ENCODE peak calls at places on chromosomes 12 and 14, in eight cellular contexts. Z is aorta; C is CD4-positive, alpha-beta T cell; W is AG04450; P is IMR-90; E is RWPE2; J is heart left ventricle; A is pancreas. T is an unnamed sample.

GRCh38 chr12:44876554-44877275 is 600 bp upstream of the NELL2 start:
- DNase-seq in Z (peak; percentile 40), C (peak; percentile 32), W (no peak), P (no peak), E (no peak), J (peak; percentile 64), A (peak; percentile 20), T (no peak)

GRCh38 chr14:90381999-90382451 is 14.8 kb upstream of the CALM1 start:
- DNase-seq in Z (peak; percentile 62), C (no peak), W (no peak), P (no peak), E (no peak), J (no peak), A (peak; percentile 69), T (peak; percentile 29)

GRCh38 chr12:123120452-123121166 is 30.3 kb downstream of the PITPNM2 start:
- DNase-seq in Z (no peak), C (peak; percentile 22), W (no peak), P (no peak), E (no peak), J (peak; percentile 66), A (no peak), T (no peak)

GRCh38 chr14:34699873-34700621 is 14.3 kb downstream of the CFL2 start:
- DNase-seq in Z (no peak), C (no peak), W (peak; percentile 81), P (peak; percentile 93), E (no peak), J (no peak), A (no peak), T (no peak)

GRCh38 chr12:102833687-102834435 is 83.2 kb downstream of the PAH start:
- DNase-seq in Z (no peak), C (no peak), W (no peak), P (no peak), E (no peak), J (no peak), A (no peak), T (no peak)

GRCh38 chr14:28565345-28565744 is 201.2 kb upstream of the FOXG1 start:
- DNase-seq in Z (no peak), C (no peak), W (no peak), P (no peak), E (no peak), J (no peak), A (no peak), T (no peak)

GRCh38 chr14:80403036-80403435 is 191.7 kb upstream of the DIO2 start:
- DNase-seq in Z (no peak), C (no peak), W (no peak), P (no peak), E (no peak), J (no peak), A (no peak), T (no peak)

GRCh38 chr14:97697772-97698171 is 900.6 kb downstream of the VRK1 start:
- DNase-seq in Z (no peak), C (no peak), W (no peak), P (no peak), E (no peak), J (no peak), A (no peak), T (no peak)

GRCh38 chr14:66507181-66507721 is 696 bp upstream of the GPHN start:
- DNase-seq in Z (no peak), C (no peak), W (no peak), P (no peak), E (no peak), J (no peak), A (no peak), T (no peak)

GRCh38 chr14:92014014-92014413 is 25.8 kb downstream of the TRIP11 start:
- DNase-seq in Z (no peak), C (no peak), W (no peak), P (no peak), E (no peak), J (no peak), A (no peak), T (no peak)

GRCh38 chr12:132771126-132771838 is 9.7 kb upstream of the ANKLE2 start:
- DNase-seq in Z (no peak), C (peak; percentile 68), W (no peak), P (peak; percentile 61), E (no peak), J (no peak), A (no peak), T (no peak)

GRCh38 chr12:41277019-41277770 is 89.1 kb downstream of the PDZRN4 start:
- DNase-seq in Z (no peak), C (no peak), W (peak; percentile 6), P (peak; percentile 52), E (no peak), J (no peak), A (peak; percentile 8), T (no peak)

DNA sequence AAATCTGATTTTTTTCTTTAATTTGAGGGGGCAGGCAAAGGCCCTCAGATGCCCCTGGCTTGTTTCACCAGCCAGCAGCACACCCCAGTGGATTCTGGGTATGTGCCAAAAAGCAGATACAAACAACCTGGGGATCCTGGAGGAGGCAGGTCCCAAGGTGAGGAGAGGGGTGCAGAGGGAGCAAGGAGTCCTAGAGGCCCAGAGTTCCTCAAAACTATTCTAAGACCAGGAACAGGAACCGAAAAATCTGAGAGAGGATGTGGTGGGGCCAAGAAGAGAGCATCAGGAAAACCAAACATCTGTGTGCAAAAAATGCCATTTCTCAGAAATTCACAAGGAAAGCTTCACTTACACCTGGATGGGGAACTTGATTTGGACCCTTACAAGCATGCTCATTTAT is 8.2 kb downstream of the KCNA5 start:
- DNase-seq in Z (no peak), C (no peak), W (no peak), P (no peak), E (no peak), J (no peak), A (no peak), T (no peak)
- H3K27me3 ChIP-seq in Z (no peaks in the 10 kb centered on the region), C (peaks cover 4% of the 10 kb centered on the region), W (peaks cover 33% of the 10 kb centered on the region), P (peaks cover 45% of the 10 kb centered on the region), E (peaks cover 12% of the 10 kb centered on the region), J (no peaks in the 10 kb centered on the region), A (no peaks in the 10 kb centered on the region), T (no peaks in the 10 kb centered on the region)

GRCh38 chr14:102678394-102678793 is 85.9 kb downstream of the RCOR1 start:
- DNase-seq in Z (no peak), C (no peak), W (no peak), P (no peak), E (no peak), J (no peak), A (no peak), T (no peak)

GRCh38 chr14:102672410-102672960 is 80.0 kb downstream of the RCOR1 start:
- DNase-seq in Z (no peak), C (no peak), W (no peak), P (no peak), E (no peak), J (no peak), A (no peak), T (no peak)

GRCh38 chr14:102671410-102671809 is 79.0 kb downstream of the RCOR1 start:
- DNase-seq in Z (no peak), C (no peak), W (no peak), P (no peak), E (no peak), J (no peak), A (no peak), T (no peak)

GRCh38 chr14:102675396-102675795 is 82.9 kb downstream of the RCOR1 start:
- DNase-seq in Z (no peak), C (no peak), W (no peak), P (no peak), E (no peak), J (no peak), A (no peak), T (no peak)
- H3K9me3 ChIP-seq in Z (no peaks in the 10 kb centered on the region), C (no peaks in the 10 kb centered on the region), W (no peaks in the 10 kb centered on the region), P (no peaks in the 10 kb centered on the region), E (no peaks in the 10 kb centered on the region), J (no peaks in the 10 kb centered on the region), A (no peaks in the 10 kb centered on the region), T (no peaks in the 10 kb centered on the region)

DNA sequence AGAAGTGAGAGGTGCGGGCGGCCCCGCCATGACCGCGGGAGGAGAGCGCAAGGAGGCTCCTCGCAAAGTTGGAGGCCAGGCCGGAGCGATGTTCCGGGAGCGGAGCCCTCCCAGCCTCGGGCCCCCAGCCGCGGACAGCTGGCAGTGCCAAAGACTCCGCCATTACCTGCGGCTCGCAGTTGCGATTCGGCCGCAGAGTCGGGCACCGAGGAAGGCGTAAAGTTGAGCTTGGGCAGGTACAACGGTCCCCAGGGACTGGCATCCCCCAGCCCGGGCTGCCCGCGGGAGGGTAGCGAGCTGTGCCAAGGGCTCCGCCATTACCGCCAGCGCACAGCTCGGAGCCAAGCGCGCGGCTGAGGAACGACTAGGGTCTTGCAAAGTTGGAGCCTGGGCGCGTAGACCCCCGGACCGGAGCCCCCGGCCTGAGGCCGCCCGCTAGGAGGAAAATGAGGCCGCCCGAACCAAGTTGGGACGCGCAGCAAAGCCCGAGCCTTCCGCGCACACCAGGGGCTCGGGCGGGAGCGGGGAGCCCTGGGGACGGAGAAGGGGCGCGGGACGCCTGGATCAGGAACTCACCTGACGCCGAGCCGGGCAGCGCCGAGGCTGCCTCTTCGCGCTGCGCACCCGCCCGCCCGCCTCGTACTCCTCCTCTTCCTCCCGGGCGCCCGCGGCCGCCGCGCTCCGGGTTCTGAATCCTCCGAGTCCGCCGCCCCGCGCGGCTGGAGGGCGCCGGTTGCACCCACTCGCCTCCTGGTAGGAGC is 695 bp downstream of the NOS1 start:
- DNase-seq in Z (no peak), C (no peak), W (no peak), P (no peak), E (no peak), J (no peak), A (no peak), T (no peak)
- H3K27me3 ChIP-seq in Z (no peaks in the 10 kb centered on the region), C (peaks cover 49% of the 10 kb centered on the region), W (peaks cover 8% of the 10 kb centered on the region), P (no peaks in the 10 kb centered on the region), E (peaks cover 19% of the 10 kb centered on the region), J (peaks cover 56% of the 10 kb centered on the region), A (no peaks in the 10 kb centered on the region), T (peaks cover 93% of the 10 kb centered on the region)

DNA sequence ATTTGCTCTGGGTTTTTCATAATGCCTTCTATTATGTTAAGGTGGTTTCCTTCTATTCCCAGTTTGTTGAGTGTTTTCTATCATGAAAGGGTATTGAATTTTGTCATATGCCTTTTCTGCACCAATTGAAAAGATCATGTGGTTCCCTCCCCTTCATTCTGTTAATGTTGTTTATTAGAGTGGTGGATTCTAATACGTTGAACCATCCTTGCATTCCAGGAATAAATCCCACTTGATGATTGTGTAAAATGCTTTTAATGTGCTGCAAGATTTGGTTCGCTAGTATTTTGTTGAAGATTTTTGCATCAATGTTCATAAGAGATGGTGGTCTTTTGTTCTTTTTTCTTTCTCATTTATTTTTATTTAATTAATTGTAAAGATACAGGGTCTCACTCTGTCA is 55.2 kb downstream of the ATP23 start:
- DNase-seq in Z (no peak), C (no peak), W (no peak), P (no peak), E (no peak), J (no peak), A (no peak), T (no peak)
- H3K9me3 ChIP-seq in Z (peaks cover 13% of the 10 kb centered on the region), C (peaks cover 55% of the 10 kb centered on the region), W (peaks cover 26% of the 10 kb centered on the region), P (peaks cover 13% of the 10 kb centered on the region), E (peaks cover 12% of the 10 kb centered on the region), J (peaks cover 70% of the 10 kb centered on the region), A (no peaks in the 10 kb centered on the region), T (peaks cover 9% of the 10 kb centered on the region)

DNA sequence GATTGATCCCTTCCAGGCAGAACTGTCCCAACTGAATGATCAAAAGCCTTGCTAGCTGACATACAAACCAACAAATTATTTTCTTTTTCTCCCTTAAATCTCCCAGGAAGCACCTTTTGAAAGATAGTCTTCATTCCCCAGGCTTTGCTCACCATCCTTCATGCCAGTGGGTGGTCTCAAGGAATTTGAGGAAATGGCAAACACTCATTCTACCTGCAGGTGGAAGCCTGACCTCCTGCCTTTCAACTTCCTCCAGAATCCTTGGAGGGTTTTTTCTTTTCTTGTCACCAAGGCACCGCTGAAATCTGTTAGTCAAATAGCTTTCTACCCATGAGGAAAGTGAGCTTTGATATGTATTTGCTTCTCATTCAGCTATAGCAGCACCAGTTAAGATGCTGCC is 128.5 kb downstream of the WIF1 start:
- DNase-seq in Z (no peak), C (no peak), W (no peak), P (no peak), E (no peak), J (no peak), A (no peak), T (no peak)
- H3K27me3 ChIP-seq in Z (no peaks in the 10 kb centered on the region), C (peaks cover 10% of the 10 kb centered on the region), W (no peaks in the 10 kb centered on the region), P (peaks cover 3% of the 10 kb centered on the region), E (no peaks in the 10 kb centered on the region), J (peaks cover 2% of the 10 kb centered on the region), A (no peaks in the 10 kb centered on the region), T (peaks cover 18% of the 10 kb centered on the region)